ENCODE peak calls at places on chromosomes 5 and 9, in seven cellular contexts. Z is GM04503, Y is SW480, U is lung, S is posterior cingulate gyrus, V is ACHN, F is T-cell. P is an unnamed sample.

GRCh38 chr9:129885018-129885669 is 49.9 kb downstream of the USP20 start:
- DNase-seq in Z (no peak), Y (no peak), U (peak), S (no peak), V (peak), F (peak), P (no peak)

GRCh38 chr5:32276173-32276853 is 36.4 kb downstream of the MTMR12 start:
- DNase-seq in Z (no peak), Y (peak), U (no peak), S (no peak), V (no peak), F (no peak), P (no peak)

GRCh38 chr9:132572921-132573320 is 9.5 kb upstream of the BARHL1 start:
- DNase-seq in Z (no peak), Y (no peak), U (no peak), S (no peak), V (no peak), F (no peak), P (no peak)

GRCh38 chr9:133866946-133867345 is 125.2 kb downstream of the VAV2 start:
- DNase-seq in Z (no peak), Y (no peak), U (no peak), S (no peak), V (no peak), F (no peak), P (no peak)

GRCh38 chr9:96818535-96818934 is 35.8 kb downstream of the ZNF782 start:
- DNase-seq in Z (no peak), Y (no peak), U (no peak), S (no peak), V (no peak), F (no peak), P (no peak)

GRCh38 chr9:89391585-89391984 is 73.3 kb downstream of the SECISBP2 start:
- DNase-seq in Z (no peak), Y (no peak), U (no peak), S (no peak), V (no peak), F (no peak), P (no peak)

GRCh38 chr5:108258001-108258400 is 123.9 kb downstream of the FBXL17 start:
- DNase-seq in Z (no peak), Y (no peak), U (no peak), S (no peak), V (no peak), F (no peak), P (no peak)

GRCh38 chr5:154190652-154191304 is at the start of gene GALNT10:
- DNase-seq in Z (no peak), Y (peak), U (peak), S (peak), V (peak), F (no peak), P (no peak)

GRCh38 chr5:115551415-115551814 is 6.8 kb upstream of the FEM1C start:
- DNase-seq in Z (no peak), Y (peak), U (no peak), S (no peak), V (no peak), F (no peak), P (no peak)

GRCh38 chr5:13994606-13995336 is 50.3 kb upstream of the DNAH5 start:
- DNase-seq in Z (peak), Y (no peak), U (no peak), S (no peak), V (no peak), F (no peak), P (peak)

GRCh38 chr5:176742246-176743105 is 67.9 kb upstream of the UNC5A start:
- DNase-seq in Z (no peak), Y (no peak), U (no peak), S (peak), V (no peak), F (no peak), P (no peak)

GRCh38 chr5:143174714-143175398 is 228.6 kb downstream of the NR3C1 start:
- DNase-seq in Z (no peak), Y (no peak), U (no peak), S (no peak), V (peak), F (no peak), P (no peak)

GRCh38 chr9:116336133-116336862 is 182.7 kb downstream of the PAPPA start:
- DNase-seq in Z (no peak), Y (no peak), U (no peak), S (no peak), V (no peak), F (no peak), P (peak)

GRCh38 chr9:94627287-94627686 is 12.0 kb downstream of the FBP1 start:
- DNase-seq in Z (no peak), Y (no peak), U (no peak), S (no peak), V (no peak), F (no peak), P (no peak)

GRCh38 chr9:16726023-16726422 is 144.4 kb downstream of the BNC2 start:
- DNase-seq in Z (no peak), Y (no peak), U (no peak), S (no peak), V (peak), F (no peak), P (no peak)

GRCh38 chr5:129904102-129904666 is at the start of gene CHSY3:
- DNase-seq in Z (no peak), Y (peak), U (peak), S (peak), V (peak), F (no peak), P (peak)

GRCh38 chr9:69535296-69535832 is 136.8 kb downstream of the APBA1 start:
- DNase-seq in Z (no peak), Y (no peak), U (no peak), S (no peak), V (peak), F (no peak), P (no peak)

GRCh38 chr5:8807636-8808035 is 738.2 kb downstream of the SEMA5A start:
- DNase-seq in Z (no peak), Y (no peak), U (no peak), S (no peak), V (no peak), F (no peak), P (no peak)

GRCh38 chr5:50299896-50300295 is 141.2 kb downstream of the EMB start:
- DNase-seq in Z (no peak), Y (no peak), U (no peak), S (no peak), V (no peak), F (no peak), P (no peak)